ENCODE peak calls at places on chromosomes 2 and 18, in four cellular contexts. S is fibroblast of lung, W is thyroid gland, P is breast epithelium. Y is an unnamed sample. For H3K27me3, the result is how much of the 10 kb centered on the place peaks cover.

GRCh38 chr18:50862401-50862800 is 16.5 kb upstream of the ME2 start:
- DNase-seq in S (no peak), W (no peak), P (no peak), Y (no peak)

GRCh38 chr2:191894681-191895147 is 47.8 kb upstream of the CAVIN2 start:
- DNase-seq in S (peak), W (no peak), P (no peak), Y (no peak)

GRCh38 chr18:4639628-4640310 is 184.7 kb upstream of the DLGAP1 start:
- DNase-seq in S (peak), W (no peak), P (no peak), Y (no peak)

GRCh38 chr2:153077311-153077710 is 358.9 kb downstream of the ARL6IP6 start:
- DNase-seq in S (no peak), W (no peak), P (no peak), Y (no peak)

GRCh38 chr2:63569740-63570139 is 18.5 kb downstream of the WDPCP start:
- DNase-seq in S (no peak), W (no peak), P (no peak), Y (no peak)

GRCh38 chr2:26144031-26144430 is 28.9 kb upstream of the GAREM2 start:
- DNase-seq in S (no peak), W (no peak), P (no peak), Y (no peak)

GRCh38 chr18:63299837-63300787 is 19.5 kb downstream of the BCL2 start:
- DNase-seq in S (peak), W (no peak), P (no peak), Y (no peak)

GRCh38 chr2:68157002-68157401 is 686 bp upstream of the PNO1 start:
- DNase-seq in S (peak), W (no peak), P (no peak), Y (no peak)

GRCh38 chr2:53286336-53286735 is 481.3 kb upstream of the CHAC2 start:
- DNase-seq in S (peak), W (no peak), P (no peak), Y (no peak)

GRCh38 chr2:195795879-195796278 is 138.9 kb downstream of the SLC39A10 start:
- DNase-seq in S (no peak), W (no peak), P (no peak), Y (no peak)

GRCh38 chr2:230660294-230661060 is 52.2 kb upstream of the CAB39 start:
- DNase-seq in S (no peak), W (no peak), P (no peak), Y (peak)

GRCh38 chr2:233912799-233913423 is 4.3 kb upstream of the TRPM8 start:
- DNase-seq in S (peak), W (peak), P (no peak), Y (no peak)

GRCh38 chr2:204452464-204453023 is 92.7 kb upstream of the PARD3B start:
- DNase-seq in S (peak), W (peak), P (no peak), Y (no peak)

GRCh38 chr2:120293123-120293990 is 40.7 kb downstream of the RALB start:
- DNase-seq in S (peak), W (no peak), P (no peak), Y (no peak)

GRCh38 chr2:37084797-37085196 is 479 bp downstream of the GPATCH11 start:
- DNase-seq in S (no peak), W (no peak), P (no peak), Y (no peak)

GRCh38 chr2:151189125-151189524 is 72.5 kb downstream of the RBM43 start:
- DNase-seq in S (no peak), W (no peak), P (no peak), Y (no peak)

GRCh38 chr2:182946949-182947348 is 80.5 kb upstream of the FRZB start:
- DNase-seq in S (peak), W (no peak), P (no peak), Y (no peak)

GRCh38 chr18:3055861-3056260 is 42.9 kb upstream of the LPIN2 start:
- DNase-seq in S (peak), W (no peak), P (no peak), Y (no peak)

GRCh38 chr2:181715033-181715630 is 34.8 kb upstream of the NEUROD1 start:
- DNase-seq in S (peak), W (peak), P (no peak), Y (peak)

GRCh38 chr2:58764321-58765099 is 523.4 kb upstream of the FANCL start:
- DNase-seq in S (no peak), W (no peak), P (no peak), Y (no peak)

GRCh38 chr2:23557455-23557854 is 172.5 kb downstream of the KLHL29 start:
- DNase-seq in S (no peak), W (no peak), P (no peak), Y (no peak)

GRCh38 chr2:11866358-11867335 is 120.2 kb downstream of the LPIN1 start:
- DNase-seq in S (no peak), W (no peak), P (no peak), Y (no peak)

GRCh38 chr2:178105566-178105965 is 6.7 kb upstream of the RBM45 start:
- DNase-seq in S (no peak), W (peak), P (no peak), Y (no peak)

GRCh38 chr2:189581354-189582139 is 961 bp upstream of the SLC40A1 start:
- DNase-seq in S (no peak), W (peak), P (no peak), Y (no peak)

GRCh38 chr2:85119900-85120299 is 13.3 kb upstream of the TCF7L1 start:
- DNase-seq in S (no peak), W (no peak), P (no peak), Y (no peak)

GRCh38 chr2:196201229-196201998 is 30.0 kb upstream of the STK17B start:
- DNase-seq in S (no peak), W (no peak), P (no peak), Y (no peak)

GRCh38 chr2:42804338-42804737 is 12.0 kb upstream of the HAAO start:
- DNase-seq in S (no peak), W (no peak), P (no peak), Y (no peak)

DNA sequence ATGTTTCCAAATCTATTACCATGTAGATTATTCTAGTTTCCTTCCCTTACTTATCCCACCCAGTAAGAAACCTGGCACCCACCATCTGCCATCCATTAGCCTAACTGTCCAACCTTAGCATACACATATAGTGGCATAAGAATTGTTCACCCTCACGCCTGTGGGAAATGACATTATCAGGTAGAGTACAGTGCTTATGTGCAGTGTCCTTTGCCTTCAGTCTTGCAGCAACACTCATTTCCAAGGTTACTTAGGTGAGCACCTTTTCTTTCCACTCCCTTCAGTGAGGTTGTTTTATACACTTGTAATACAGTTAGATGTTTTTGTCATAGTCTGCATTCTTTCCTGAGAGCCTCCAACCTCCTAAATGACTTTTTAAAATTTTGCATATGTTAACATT is 18.1 kb downstream of the AQP12B start:
- DNase-seq in S (no peak), W (no peak), P (no peak), Y (no peak)
- H3K27me3 ChIP-seq in S (under half), W (under half), P (under half), Y (under half)

GRCh38 chr2:33320573-33320972 is 155.9 kb upstream of the RASGRP3 start:
- DNase-seq in S (no peak), W (no peak), P (no peak), Y (no peak)

GRCh38 chr2:33316314-33316713 is 160.1 kb upstream of the RASGRP3 start:
- DNase-seq in S (no peak), W (no peak), P (no peak), Y (no peak)

GRCh38 chr2:33318456-33318855 is 158.0 kb upstream of the RASGRP3 start:
- DNase-seq in S (no peak), W (no peak), P (no peak), Y (no peak)

GRCh38 chr2:33314541-33314940 is 161.9 kb upstream of the RASGRP3 start:
- DNase-seq in S (no peak), W (no peak), P (no peak), Y (no peak)

GRCh38 chr2:33317369-33318015 is 159.0 kb upstream of the RASGRP3 start:
- DNase-seq in S (no peak), W (no peak), P (no peak), Y (no peak)
- H3K27ac ChIP-seq in S (no peak), W (no peak), P (no peak), Y (no peak)

DNA sequence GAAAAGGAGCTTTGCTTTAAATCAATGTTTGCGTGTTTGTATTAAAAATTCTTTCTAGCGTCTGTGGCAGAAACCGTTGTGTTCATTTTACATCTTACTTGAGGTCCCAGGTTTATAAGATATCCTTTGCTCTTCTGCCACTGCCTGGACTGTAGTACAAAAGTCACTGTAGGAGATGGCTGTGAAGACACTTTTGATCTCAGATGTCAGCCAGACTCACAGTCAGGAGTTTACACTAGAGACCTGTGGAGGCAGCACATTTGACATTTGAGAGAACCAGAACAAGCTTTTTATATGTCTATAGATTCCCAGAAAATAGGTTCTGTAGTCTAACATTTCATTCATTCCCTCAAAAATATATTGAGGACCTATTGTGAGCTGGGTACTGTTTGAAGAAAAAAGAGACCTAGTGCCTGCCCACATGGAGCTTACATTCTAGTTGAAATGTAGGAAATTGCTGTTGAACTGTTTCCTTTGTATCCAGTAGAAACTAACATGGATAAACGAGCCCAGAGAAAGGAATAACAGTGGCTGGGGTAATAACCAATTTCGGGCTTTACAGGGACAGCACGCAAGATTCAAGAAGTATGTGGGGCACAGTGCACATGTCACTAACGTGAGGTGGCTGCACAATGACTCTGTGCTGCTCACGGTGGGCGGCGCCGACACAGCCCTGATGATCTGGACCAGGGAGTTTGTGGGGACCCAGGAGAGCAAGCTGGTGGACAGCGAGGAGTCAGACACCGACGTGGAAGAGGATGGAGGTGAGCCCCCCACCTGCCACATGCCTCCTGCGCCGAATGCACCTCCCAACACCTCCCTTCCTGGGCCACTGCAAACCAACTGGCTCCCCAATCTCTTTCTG is 122.3 kb downstream of the RTN4 start:
- DNase-seq in S (no peak), W (no peak), P (no peak), Y (no peak)
- TF ChIP-seq CTCF in S (no peak), W (no peak), P (no peak), Y (no peak)

GRCh38 chr2:215436705-215437570 is 1.1 kb upstream of the FN1 start:
- DNase-seq in S (no peak), W (peak), P (no peak), Y (no peak)
- H3K27me3 ChIP-seq in S (under half), W (under half), P (under half), Y (under half)

DNA sequence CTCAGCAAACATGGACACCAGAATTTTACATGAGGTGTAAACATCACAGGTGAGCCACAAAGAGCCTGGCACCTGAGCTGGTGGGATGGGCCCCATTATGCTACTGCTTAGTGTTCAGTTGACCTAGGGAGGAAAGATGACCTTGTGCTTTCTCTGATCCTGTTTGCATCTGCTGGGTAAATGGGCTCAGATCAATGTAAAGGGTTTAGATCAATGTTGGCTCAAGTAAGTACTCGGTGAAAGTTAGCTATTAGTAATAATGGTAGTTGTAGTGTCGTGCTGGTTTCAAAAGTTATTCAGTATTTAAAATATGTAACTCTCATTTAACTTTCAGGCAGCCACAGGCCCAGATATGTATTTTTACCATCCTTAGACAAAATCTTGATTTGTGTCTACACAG is 19.8 kb downstream of the ABHD3 start:
- DNase-seq in S (no peak), W (no peak), P (no peak), Y (no peak)
- H3K27ac ChIP-seq in S (no peak), W (no peak), P (no peak), Y (no peak)

GRCh38 chr2:116444256-116444872 is 1370.1 kb upstream of the DDX18 start:
- DNase-seq in S (no peak), W (no peak), P (no peak), Y (no peak)
- TF ChIP-seq CTCF in S (no peak), W (no peak), P (no peak), Y (no peak)

GRCh38 chr2:149849133-149849532 is 261.6 kb upstream of the MMADHC start:
- DNase-seq in S (no peak), W (no peak), P (no peak), Y (no peak)
- H3K27me3 ChIP-seq in S (under half), W (under half), P (under half), Y (under half)

DNA sequence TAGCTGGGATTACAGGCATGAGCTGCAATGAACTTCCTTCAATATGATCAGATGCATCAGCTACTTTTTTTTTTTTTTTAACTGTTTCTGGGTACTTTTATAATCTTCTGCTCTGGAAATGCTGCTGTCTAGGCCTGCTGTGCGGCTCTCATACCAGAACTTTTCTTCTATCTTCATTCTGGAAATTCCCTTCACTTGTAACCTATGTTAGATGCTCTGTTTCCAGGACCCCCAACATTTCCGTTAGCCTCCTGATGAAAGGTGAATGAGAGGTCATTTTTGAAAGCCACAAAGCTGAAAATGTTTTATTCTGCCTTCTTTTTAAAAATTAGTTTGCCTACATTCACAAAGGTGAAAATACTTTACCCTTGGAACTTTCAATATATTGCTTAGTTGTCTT is 8.6 kb downstream of the AGFG1 start:
- DNase-seq in S (no peak), W (no peak), P (no peak), Y (no peak)
- H3K27ac ChIP-seq in S (no peak), W (no peak), P (no peak), Y (peak)

GRCh38 chr2:239517686-239518085 is 116.9 kb upstream of the HDAC4 start:
- DNase-seq in S (no peak), W (no peak), P (no peak), Y (no peak)
- TF ChIP-seq CTCF in S (no peak), W (no peak), P (no peak), Y (no peak)